ENCODE peak calls at places on chromosomes 7 and 10, in eight cellular contexts. One of them, this sample, is unnamed.

GRCh38 chr7:1555046-1555812 is 776 bp downstream of the TMEM184A start:
- DNase-seq in GM20000: no peak
- DNase-seq in EL: peak
- DNase-seq in nephron progenitor cell: peak
- DNase-seq in anterior cingulate cortex: no peak
- DNase-seq in activated B cell treated with CpG ODN at 0.5 μM for 24 hours: no peak
- DNase-seq in AG10803: peak
- DNase-seq in coronary artery: peak
- DNase-seq in this sample: no peak

GRCh38 chr7:115359119-115359518 is 437.2 kb downstream of the MDFIC start:
- DNase-seq in GM20000: no peak
- DNase-seq in EL: no peak
- DNase-seq in nephron progenitor cell: no peak
- DNase-seq in anterior cingulate cortex: no peak
- DNase-seq in activated B cell treated with CpG ODN at 0.5 μM for 24 hours: no peak
- DNase-seq in AG10803: no peak
- DNase-seq in coronary artery: no peak
- DNase-seq in this sample: no peak

GRCh38 chr10:5748394-5748803 is 63.8 kb downstream of the TASOR2 start:
- DNase-seq in GM20000: no peak
- DNase-seq in EL: no peak
- DNase-seq in nephron progenitor cell: no peak
- DNase-seq in anterior cingulate cortex: no peak
- DNase-seq in activated B cell treated with CpG ODN at 0.5 μM for 24 hours: no peak
- DNase-seq in AG10803: no peak
- DNase-seq in coronary artery: no peak
- DNase-seq in this sample: no peak

GRCh38 chr7:129264534-129264933 is 39.7 kb downstream of the AHCYL2 start:
- DNase-seq in GM20000: no peak
- DNase-seq in EL: no peak
- DNase-seq in nephron progenitor cell: no peak
- DNase-seq in anterior cingulate cortex: no peak
- DNase-seq in activated B cell treated with CpG ODN at 0.5 μM for 24 hours: no peak
- DNase-seq in AG10803: no peak
- DNase-seq in coronary artery: no peak
- DNase-seq in this sample: no peak

GRCh38 chr10:49138361-49138891 is 4.6 kb upstream of the FAM170B start:
- DNase-seq in GM20000: no peak
- DNase-seq in EL: peak
- DNase-seq in nephron progenitor cell: no peak
- DNase-seq in anterior cingulate cortex: no peak
- DNase-seq in activated B cell treated with CpG ODN at 0.5 μM for 24 hours: no peak
- DNase-seq in AG10803: peak
- DNase-seq in coronary artery: no peak
- DNase-seq in this sample: no peak

GRCh38 chr7:37191797-37192196 is 256.9 kb downstream of the ELMO1 start:
- DNase-seq in GM20000: no peak
- DNase-seq in EL: no peak
- DNase-seq in nephron progenitor cell: no peak
- DNase-seq in anterior cingulate cortex: no peak
- DNase-seq in activated B cell treated with CpG ODN at 0.5 μM for 24 hours: no peak
- DNase-seq in AG10803: no peak
- DNase-seq in coronary artery: no peak
- DNase-seq in this sample: no peak

GRCh38 chr7:125383324-125383723 is 453.7 kb upstream of the POT1 start:
- DNase-seq in GM20000: peak
- DNase-seq in EL: no peak
- DNase-seq in nephron progenitor cell: no peak
- DNase-seq in anterior cingulate cortex: no peak
- DNase-seq in activated B cell treated with CpG ODN at 0.5 μM for 24 hours: no peak
- DNase-seq in AG10803: no peak
- DNase-seq in coronary artery: no peak
- DNase-seq in this sample: no peak

GRCh38 chr10:5583525-5584175 is 58.9 kb downstream of the CALML3 start:
- DNase-seq in GM20000: peak
- DNase-seq in EL: no peak
- DNase-seq in nephron progenitor cell: peak
- DNase-seq in anterior cingulate cortex: no peak
- DNase-seq in activated B cell treated with CpG ODN at 0.5 μM for 24 hours: no peak
- DNase-seq in AG10803: no peak
- DNase-seq in coronary artery: no peak
- DNase-seq in this sample: no peak

GRCh38 chr10:9951481-9952257 is 1066.0 kb upstream of the CELF2 start:
- DNase-seq in GM20000: no peak
- DNase-seq in EL: peak
- DNase-seq in nephron progenitor cell: no peak
- DNase-seq in anterior cingulate cortex: no peak
- DNase-seq in activated B cell treated with CpG ODN at 0.5 μM for 24 hours: no peak
- DNase-seq in AG10803: no peak
- DNase-seq in coronary artery: no peak
- DNase-seq in this sample: no peak

GRCh38 chr7:21243265-21243664 is 184.6 kb upstream of the SP4 start:
- DNase-seq in GM20000: no peak
- DNase-seq in EL: no peak
- DNase-seq in nephron progenitor cell: no peak
- DNase-seq in anterior cingulate cortex: no peak
- DNase-seq in activated B cell treated with CpG ODN at 0.5 μM for 24 hours: no peak
- DNase-seq in AG10803: no peak
- DNase-seq in coronary artery: no peak
- DNase-seq in this sample: no peak

GRCh38 chr10:42351745-42352144 is 286.6 kb downstream of the ZNF33B start:
- DNase-seq in GM20000: no peak
- DNase-seq in EL: no peak
- DNase-seq in nephron progenitor cell: no peak
- DNase-seq in anterior cingulate cortex: no peak
- DNase-seq in activated B cell treated with CpG ODN at 0.5 μM for 24 hours: no peak
- DNase-seq in AG10803: no peak
- DNase-seq in coronary artery: no peak
- DNase-seq in this sample: no peak

GRCh38 chr7:3027005-3027404 is 16.7 kb downstream of the CARD11 start:
- DNase-seq in GM20000: no peak
- DNase-seq in EL: no peak
- DNase-seq in nephron progenitor cell: no peak
- DNase-seq in anterior cingulate cortex: no peak
- DNase-seq in activated B cell treated with CpG ODN at 0.5 μM for 24 hours: no peak
- DNase-seq in AG10803: no peak
- DNase-seq in coronary artery: no peak
- DNase-seq in this sample: no peak

GRCh38 chr10:76311752-76312699 is 880.6 kb downstream of the LRMDA start:
- DNase-seq in GM20000: peak
- DNase-seq in EL: peak
- DNase-seq in nephron progenitor cell: peak
- DNase-seq in anterior cingulate cortex: no peak
- DNase-seq in activated B cell treated with CpG ODN at 0.5 μM for 24 hours: no peak
- DNase-seq in AG10803: peak
- DNase-seq in coronary artery: no peak
- DNase-seq in this sample: no peak

GRCh38 chr10:130878131-130878530 is 433.4 kb downstream of the TCERG1L start:
- DNase-seq in GM20000: no peak
- DNase-seq in EL: no peak
- DNase-seq in nephron progenitor cell: no peak
- DNase-seq in anterior cingulate cortex: no peak
- DNase-seq in activated B cell treated with CpG ODN at 0.5 μM for 24 hours: no peak
- DNase-seq in AG10803: no peak
- DNase-seq in coronary artery: no peak
- DNase-seq in this sample: no peak

GRCh38 chr10:45376364-45376801 is 2.4 kb downstream of the ALOX5 start:
- DNase-seq in GM20000: peak
- DNase-seq in EL: no peak
- DNase-seq in nephron progenitor cell: no peak
- DNase-seq in anterior cingulate cortex: no peak
- DNase-seq in activated B cell treated with CpG ODN at 0.5 μM for 24 hours: no peak
- DNase-seq in AG10803: no peak
- DNase-seq in coronary artery: no peak
- DNase-seq in this sample: no peak

GRCh38 chr7:7920481-7920880 is 48.1 kb upstream of the GLCCI1 start:
- DNase-seq in GM20000: peak
- DNase-seq in EL: no peak
- DNase-seq in nephron progenitor cell: no peak
- DNase-seq in anterior cingulate cortex: no peak
- DNase-seq in activated B cell treated with CpG ODN at 0.5 μM for 24 hours: no peak
- DNase-seq in AG10803: no peak
- DNase-seq in coronary artery: no peak
- DNase-seq in this sample: peak

GRCh38 chr10:126421745-126422144 is 33.5 kb upstream of the ADAM12 start:
- DNase-seq in GM20000: no peak
- DNase-seq in EL: peak
- DNase-seq in nephron progenitor cell: no peak
- DNase-seq in anterior cingulate cortex: no peak
- DNase-seq in activated B cell treated with CpG ODN at 0.5 μM for 24 hours: no peak
- DNase-seq in AG10803: peak
- DNase-seq in coronary artery: no peak
- DNase-seq in this sample: no peak

GRCh38 chr10:80613466-80613865 is 75.8 kb downstream of the SH2D4B start:
- DNase-seq in GM20000: no peak
- DNase-seq in EL: no peak
- DNase-seq in nephron progenitor cell: no peak
- DNase-seq in anterior cingulate cortex: no peak
- DNase-seq in activated B cell treated with CpG ODN at 0.5 μM for 24 hours: no peak
- DNase-seq in AG10803: no peak
- DNase-seq in coronary artery: peak
- DNase-seq in this sample: no peak

GRCh38 chr10:4623200-4623599 is 202.8 kb upstream of the AKR1E2 start:
- DNase-seq in GM20000: peak
- DNase-seq in EL: no peak
- DNase-seq in nephron progenitor cell: no peak
- DNase-seq in anterior cingulate cortex: no peak
- DNase-seq in activated B cell treated with CpG ODN at 0.5 μM for 24 hours: no peak
- DNase-seq in AG10803: no peak
- DNase-seq in coronary artery: no peak
- DNase-seq in this sample: no peak

GRCh38 chr7:15720849-15721471 is 34.5 kb upstream of the MEOX2 start:
- DNase-seq in GM20000: peak
- DNase-seq in EL: peak
- DNase-seq in nephron progenitor cell: peak
- DNase-seq in anterior cingulate cortex: no peak
- DNase-seq in activated B cell treated with CpG ODN at 0.5 μM for 24 hours: no peak
- DNase-seq in AG10803: peak
- DNase-seq in coronary artery: no peak
- DNase-seq in this sample: no peak

GRCh38 chr10:32854435-32854834 is 103.6 kb downstream of the ITGB1 start:
- DNase-seq in GM20000: no peak
- DNase-seq in EL: no peak
- DNase-seq in nephron progenitor cell: no peak
- DNase-seq in anterior cingulate cortex: no peak
- DNase-seq in activated B cell treated with CpG ODN at 0.5 μM for 24 hours: no peak
- DNase-seq in AG10803: no peak
- DNase-seq in coronary artery: no peak
- DNase-seq in this sample: no peak

GRCh38 chr10:102588875-102589274 is 55.4 kb upstream of the TRIM8 start:
- DNase-seq in GM20000: no peak
- DNase-seq in EL: no peak
- DNase-seq in nephron progenitor cell: no peak
- DNase-seq in anterior cingulate cortex: no peak
- DNase-seq in activated B cell treated with CpG ODN at 0.5 μM for 24 hours: no peak
- DNase-seq in AG10803: no peak
- DNase-seq in coronary artery: no peak
- DNase-seq in this sample: no peak

GRCh38 chr7:36627836-36628235 is 96.5 kb downstream of the AOAH start:
- DNase-seq in GM20000: no peak
- DNase-seq in EL: no peak
- DNase-seq in nephron progenitor cell: no peak
- DNase-seq in anterior cingulate cortex: no peak
- DNase-seq in activated B cell treated with CpG ODN at 0.5 μM for 24 hours: no peak
- DNase-seq in AG10803: no peak
- DNase-seq in coronary artery: no peak
- DNase-seq in this sample: no peak

GRCh38 chr7:8035647-8036518 is 67.3 kb downstream of the GLCCI1 start:
- DNase-seq in GM20000: no peak
- DNase-seq in EL: peak
- DNase-seq in nephron progenitor cell: no peak
- DNase-seq in anterior cingulate cortex: no peak
- DNase-seq in activated B cell treated with CpG ODN at 0.5 μM for 24 hours: no peak
- DNase-seq in AG10803: peak
- DNase-seq in coronary artery: no peak
- DNase-seq in this sample: no peak

GRCh38 chr10:49228677-49229076 is 40.5 kb upstream of the TMEM273 start:
- DNase-seq in GM20000: no peak
- DNase-seq in EL: no peak
- DNase-seq in nephron progenitor cell: no peak
- DNase-seq in anterior cingulate cortex: no peak
- DNase-seq in activated B cell treated with CpG ODN at 0.5 μM for 24 hours: no peak
- DNase-seq in AG10803: no peak
- DNase-seq in coronary artery: no peak
- DNase-seq in this sample: no peak

GRCh38 chr10:102230861-102231356 is 4.8 kb downstream of the ELOVL3 start:
- DNase-seq in GM20000: peak
- DNase-seq in EL: peak
- DNase-seq in nephron progenitor cell: peak
- DNase-seq in anterior cingulate cortex: no peak
- DNase-seq in activated B cell treated with CpG ODN at 0.5 μM for 24 hours: peak
- DNase-seq in AG10803: no peak
- DNase-seq in coronary artery: peak
- DNase-seq in this sample: peak

GRCh38 chr7:2956526-2957368 is 86.9 kb downstream of the CARD11 start:
- DNase-seq in GM20000: no peak
- DNase-seq in EL: peak
- DNase-seq in nephron progenitor cell: no peak
- DNase-seq in anterior cingulate cortex: no peak
- DNase-seq in activated B cell treated with CpG ODN at 0.5 μM for 24 hours: no peak
- DNase-seq in AG10803: peak
- DNase-seq in coronary artery: peak
- DNase-seq in this sample: peak

GRCh38 chr10:99548041-99548530 is 15.3 kb downstream of the NKX2-3 start:
- DNase-seq in GM20000: peak
- DNase-seq in EL: peak
- DNase-seq in nephron progenitor cell: no peak
- DNase-seq in anterior cingulate cortex: no peak
- DNase-seq in activated B cell treated with CpG ODN at 0.5 μM for 24 hours: no peak
- DNase-seq in AG10803: peak
- DNase-seq in coronary artery: no peak
- DNase-seq in this sample: no peak

GRCh38 chr10:88361995-88362540 is 221.1 kb downstream of the RNLS start:
- DNase-seq in GM20000: no peak
- DNase-seq in EL: no peak
- DNase-seq in nephron progenitor cell: no peak
- DNase-seq in anterior cingulate cortex: no peak
- DNase-seq in activated B cell treated with CpG ODN at 0.5 μM for 24 hours: no peak
- DNase-seq in AG10803: no peak
- DNase-seq in coronary artery: no peak
- DNase-seq in this sample: no peak

This sample was measured in stimulated activated naive CD8-positive, alpha-beta T cell treated with anti-CD3 and anti-CD28 coated beads, Interleukin-15, amount 100 ng/mL, for 72 hours.